ENCODE peak calls at places on chromosomes 5 and 9, in five cellular contexts. E is AG10803, T is epithelial cell of proximal tubule, G is BJ, C is endothelial cell of umbilical vein. P is an unnamed sample.

GRCh38 chr5:122099060-122099790 is 21.2 kb upstream of the LOX start:
- DNase-seq in G (no peak), T (no peak), E (peak; percentile 62), C (peak; percentile 68), P (no peak)

GRCh38 chr5:6465831-6466790 is 17.5 kb downstream of the UBE2QL1 start:
- DNase-seq in E (no peak), T (no peak), G (no peak), C (no peak), P (no peak)

GRCh38 chr9:123282343-123283047 is 14.1 kb upstream of the STRBP start:
- DNase-seq in G (no peak), E (no peak), C (peak; percentile 12), T (no peak), P (no peak)

GRCh38 chr9:19048966-19049871 is at the start of gene RRAGA:
- DNase-seq in C (peak; percentile 97), G (peak; percentile 73), T (peak; percentile 80), E (peak; percentile 96), P (peak; percentile 85)

GRCh38 chr5:168706655-168707069 is 127.5 kb upstream of the PANK3 start:
- DNase-seq in E (peak; percentile 19), T (no peak), G (no peak), C (peak; percentile 9), P (no peak)

GRCh38 chr9:93096811-93097382 is 880 bp downstream of the CARD19 start:
- DNase-seq in T (no peak), G (no peak), C (no peak), E (no peak), P (no peak)

GRCh38 chr9:77011973-77012817 is 7.3 kb upstream of the FOXB2 start:
- DNase-seq in T (no peak), G (no peak), E (peak; percentile 15), C (peak; percentile 54), P (no peak)

GRCh38 chr9:136258299-136258625 is 12.7 kb upstream of the QSOX2 start:
- DNase-seq in E (no peak), G (no peak), T (no peak), C (no peak), P (no peak)

GRCh38 chr5:40361378-40361777 is 318.3 kb upstream of the PTGER4 start:
- DNase-seq in E (no peak), G (no peak), C (no peak), T (no peak), P (no peak)

GRCh38 chr9:35618325-35618727 is at the start of gene CD72:
- DNase-seq in C (no peak), T (no peak), G (no peak), E (no peak), P (no peak)

GRCh38 chr9:115884846-115885245 is 268.7 kb upstream of the PAPPA start:
- DNase-seq in E (peak; percentile 39), C (no peak), G (no peak), T (no peak), P (no peak)

GRCh38 chr5:36720688-36721087 is 114.3 kb downstream of the SLC1A3 start:
- DNase-seq in C (no peak), G (no peak), E (no peak), T (no peak), P (no peak)

GRCh38 chr5:72618699-72619098 is 111.5 kb upstream of the ZNF366 start:
- DNase-seq in G (no peak), T (no peak), E (peak; percentile 52), C (no peak), P (no peak)

GRCh38 chr5:146165469-146165868 is 17.0 kb downstream of the LARS1 start:
- DNase-seq in E (peak; percentile 40), T (no peak), G (no peak), C (no peak), P (no peak)

GRCh38 chr5:109876941-109877669 is 187.4 kb downstream of the MAN2A1 start:
- DNase-seq in C (no peak), E (peak; percentile 59), G (no peak), T (no peak), P (no peak)

GRCh38 chr9:14096182-14096922 is 217.6 kb downstream of the NFIB start:
- DNase-seq in T (peak; percentile 61), G (no peak), C (peak; percentile 97), E (peak; percentile 30), P (no peak)

GRCh38 chr9:117413346-117414219 is 1.3 kb downstream of the ASTN2 start:
- DNase-seq in G (no peak), E (no peak), T (no peak), C (no peak), P (no peak)

GRCh38 chr5:315488-316209 is 5.9 kb upstream of the AHRR start:
- DNase-seq in E (no peak), T (no peak), G (no peak), C (no peak), P (no peak)

GRCh38 chr5:145203193-145203592 is 631.9 kb downstream of the PRELID2 start:
- DNase-seq in C (peak; percentile 75), G (no peak), E (no peak), T (no peak), P (no peak)

DNA sequence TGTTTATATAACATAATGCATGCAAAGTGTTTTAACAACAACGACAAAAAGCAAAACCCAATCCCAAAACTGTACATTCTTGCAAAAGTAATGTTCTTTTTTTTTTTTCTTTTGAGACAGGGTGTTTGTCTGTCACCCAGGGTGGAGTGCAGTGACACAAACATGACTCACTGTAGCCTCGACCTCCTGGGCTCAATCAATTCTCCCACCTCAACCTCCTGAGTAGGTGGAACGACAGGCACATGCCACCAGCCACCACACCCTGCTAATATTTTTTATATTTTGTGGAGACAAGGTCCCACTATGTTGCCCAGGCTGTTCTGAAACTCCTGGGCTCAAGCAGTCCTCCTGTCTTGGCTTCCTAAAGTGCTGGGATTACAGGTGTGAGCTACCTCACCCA is 13.6 kb upstream of the HAVCR1 start:
- DNase-seq in G (no peak), C (no peak), E (no peak), T (no peak), P (no peak)
- TF ChIP-seq CTCF in G (no peak), C (no peak), E (no peak), T (no peak), P (no peak)

GRCh38 chr5:39073759-39074008 is 515 bp downstream of the RICTOR start:
- DNase-seq in T (no peak), G (no peak), E (no peak), C (no peak), P (no peak)

GRCh38 chr5:39076757-39077475 is 2.7 kb upstream of the RICTOR start:
- DNase-seq in C (peak; percentile 61), T (no peak), E (peak; percentile 13), G (no peak), P (no peak)

GRCh38 chr5:39074009-39074886 is at the start of gene RICTOR:
- DNase-seq in C (peak; percentile 91), G (no peak), T (no peak), E (peak; percentile 82), P (no peak)

GRCh38 chr5:39079147-39079546 is 4.9 kb upstream of the RICTOR start:
- DNase-seq in G (no peak), T (no peak), C (no peak), E (no peak), P (no peak)

DNA sequence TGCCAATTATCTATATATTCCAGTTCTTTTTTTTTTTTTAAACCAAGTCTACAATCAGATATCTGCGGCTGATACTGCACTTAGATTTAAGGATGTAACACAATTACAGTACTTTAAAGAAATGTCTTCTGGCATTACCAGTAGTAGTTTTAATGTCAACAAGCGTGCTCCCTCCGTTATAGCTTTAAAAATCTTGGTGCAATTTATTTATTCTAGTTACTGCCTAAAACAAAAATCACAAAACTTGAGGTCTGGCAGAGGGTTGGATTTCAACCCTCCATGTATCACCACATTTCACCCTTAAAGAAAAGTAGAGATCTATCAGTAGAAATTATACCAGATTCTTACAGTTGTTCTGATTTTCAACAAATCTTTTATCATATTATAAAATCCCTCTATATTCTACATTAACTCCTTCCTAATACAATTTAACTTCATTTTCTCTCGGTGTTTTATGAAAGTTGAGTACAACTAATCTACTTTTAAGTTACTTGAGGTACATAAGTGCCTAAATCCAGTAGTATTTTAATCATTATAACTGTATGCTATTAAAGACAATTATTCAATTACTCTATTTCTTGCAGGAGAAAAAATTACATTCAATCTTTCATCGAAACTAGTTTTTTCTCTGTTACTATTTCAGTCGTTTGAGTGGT is 2.0 kb upstream of the RICTOR start:
- DNase-seq in T (no peak), E (no peak), G (no peak), C (no peak), P (no peak)
- H3K4me3 ChIP-seq in T (no peak overlapping the region), E (no peak overlapping the region), G (no peak overlapping the region), C (no peak overlapping the region), P (no peak overlapping the region)

DNA sequence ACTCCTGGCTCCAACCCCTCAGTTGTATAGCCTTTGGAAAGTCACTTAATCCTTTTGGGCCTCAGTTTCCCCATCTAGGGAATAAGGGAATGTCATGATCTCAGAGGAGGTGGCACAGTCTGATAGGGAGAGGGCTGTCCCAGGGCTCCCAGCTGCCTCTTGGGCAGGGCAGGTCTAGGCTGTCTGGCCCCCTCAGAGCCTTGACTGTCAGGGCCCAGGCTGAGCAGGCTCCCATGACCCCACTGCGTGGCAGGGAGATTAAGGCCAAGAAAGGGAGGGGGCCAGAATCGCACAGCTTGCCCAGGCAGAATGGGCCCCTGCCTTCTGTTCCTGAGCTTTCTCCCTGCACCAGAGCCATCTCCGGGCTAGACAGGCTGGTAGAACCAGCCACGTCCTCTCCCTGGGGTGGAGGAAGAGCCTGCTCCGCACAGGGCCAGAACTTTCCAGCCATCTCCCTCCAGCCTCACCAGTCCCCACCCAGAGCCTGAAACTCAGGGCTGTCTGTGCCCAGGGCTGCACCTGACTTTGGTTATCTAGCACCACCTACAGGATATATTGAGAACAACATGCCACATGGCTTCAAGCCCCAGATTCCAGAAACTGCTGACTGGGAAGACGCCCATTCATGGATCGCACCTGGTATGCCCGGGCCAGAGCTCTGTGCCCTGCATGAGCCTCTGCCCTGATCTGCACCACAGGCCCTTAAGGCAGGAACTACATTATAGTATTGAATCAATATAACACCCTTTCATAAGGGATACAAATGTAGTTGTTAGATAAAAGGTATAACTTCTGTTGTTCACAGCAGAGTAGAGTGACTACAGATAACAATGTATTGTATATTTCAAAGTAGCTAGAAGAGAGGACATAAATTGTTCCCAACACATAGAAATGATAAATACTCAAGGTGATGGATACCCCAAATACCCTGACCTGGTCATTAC is 32.0 kb downstream of the NAIF1 start:
- DNase-seq in C (peak; percentile 84), E (peak; percentile 79), G (no peak), T (peak; percentile 49), P (no peak)
- TF ChIP-seq CTCF in C (peak; percentile 77), E (peak; percentile 83), G (peak; percentile 72), T (peak; percentile 85), P (peak; percentile 66)

GRCh38 chr5:55535199-55535905 is 588 bp upstream of the PLPP1 start:
- DNase-seq in C (no peak), T (no peak), E (no peak), G (no peak), P (no peak)
- H3K4me3 ChIP-seq in C (peak overlapping the region; percentile 60), T (peak overlapping the region; percentile 78), E (peak overlapping the region; percentile 94), G (peak overlapping the region; percentile 94), P (peak overlapping the region; percentile 85)